ENCODE peak calls at places on chromosome 5, in seven cellular contexts. K, M, W, P, V, D and O are unnamed samples.

GRCh38 chr5:74534397-74535129 is 106.0 kb downstream of the ENC1 start:
- DNase-seq in K (no peak), M (no peak), W (no peak), P (no peak), V (no peak), D (no peak), O (no peak)

GRCh38 chr5:131242728-131243255 is 21.1 kb upstream of the CDC42SE2 start:
- DNase-seq in K (peak), M (peak), W (no peak), P (peak), V (no peak), D (no peak), O (no peak)

GRCh38 chr5:68843600-68844342 is 250.0 kb upstream of the SLC30A5 start:
- DNase-seq in K (no peak), M (no peak), W (no peak), P (no peak), V (no peak), D (no peak), O (no peak)

GRCh38 chr5:82924990-82925385 is 152.2 kb downstream of the TMEM167A start:
- DNase-seq in K (peak), M (peak), W (no peak), P (peak), V (no peak), D (no peak), O (no peak)

GRCh38 chr5:179765400-179765799 is 28.4 kb upstream of the LTC4S start:
- DNase-seq in K (peak), M (peak), W (no peak), P (peak), V (peak), D (no peak), O (no peak)

GRCh38 chr5:73120222-73121108 is at the start of gene TMEM171:
- DNase-seq in K (peak), M (peak), W (peak), P (peak), V (peak), D (peak), O (peak)

GRCh38 chr5:19314840-19315239 is 673.2 kb downstream of the CDH18 start:
- DNase-seq in K (no peak), M (no peak), W (no peak), P (peak), V (no peak), D (no peak), O (no peak)

GRCh38 chr5:33242264-33242663 is 198.5 kb upstream of the TARS1 start:
- DNase-seq in K (no peak), M (no peak), W (no peak), P (no peak), V (no peak), D (no peak), O (no peak)

GRCh38 chr5:170218730-170219129 is 14.1 kb upstream of the C5orf58 start:
- DNase-seq in K (no peak), M (no peak), W (no peak), P (no peak), V (no peak), D (no peak), O (no peak)

GRCh38 chr5:76256116-76256889 is 146.8 kb upstream of the IQGAP2 start:
- DNase-seq in K (peak), M (peak), W (peak), P (peak), V (peak), D (peak), O (peak)

GRCh38 chr5:128446-128845 is 36.5 kb downstream of the PLEKHG4B start:
- DNase-seq in K (no peak), M (no peak), W (no peak), P (peak), V (no peak), D (no peak), O (no peak)

GRCh38 chr5:142201471-142201887 is 92.9 kb downstream of the NDFIP1 start:
- DNase-seq in K (peak), M (peak), W (no peak), P (peak), V (peak), D (no peak), O (peak)

GRCh38 chr5:143605403-143606005 is 202.0 kb upstream of the NR3C1 start:
- DNase-seq in K (peak), M (no peak), W (no peak), P (no peak), V (no peak), D (no peak), O (no peak)

GRCh38 chr5:152994040-152994439 is 496.4 kb upstream of the GRIA1 start:
- DNase-seq in K (no peak), M (no peak), W (no peak), P (no peak), V (no peak), D (no peak), O (no peak)

GRCh38 chr5:136674178-136674577 is 308.8 kb upstream of the TRPC7 start:
- DNase-seq in K (no peak), M (no peak), W (no peak), P (no peak), V (no peak), D (no peak), O (no peak)

GRCh38 chr5:10310073-10310779 is 2.5 kb upstream of the CMBL start:
- DNase-seq in K (peak), M (peak), W (no peak), P (peak), V (no peak), D (no peak), O (peak)

GRCh38 chr5:141349917-141350619 is at the start of gene PCDHGB1:
- DNase-seq in K (peak), M (no peak), W (peak), P (peak), V (no peak), D (peak), O (peak)

GRCh38 chr5:109705596-109705995 is 15.9 kb downstream of the MAN2A1 start:
- DNase-seq in K (peak), M (no peak), W (no peak), P (peak), V (no peak), D (no peak), O (peak)

GRCh38 chr5:158060216-158060615 is 201.3 kb upstream of the CLINT1 start:
- DNase-seq in K (no peak), M (no peak), W (no peak), P (no peak), V (no peak), D (no peak), O (no peak)

GRCh38 chr5:84088996-84089395 is 295.7 kb downstream of the EDIL3 start:
- DNase-seq in K (peak), M (no peak), W (no peak), P (peak), V (peak), D (no peak), O (no peak)

GRCh38 chr5:149227168-149227826 is 44.4 kb upstream of the AFAP1L1 start:
- DNase-seq in K (peak), M (peak), W (no peak), P (peak), V (no peak), D (no peak), O (peak)

GRCh38 chr5:72633649-72634048 is 126.4 kb upstream of the ZNF366 start:
- DNase-seq in K (peak), M (peak), W (no peak), P (peak), V (no peak), D (no peak), O (no peak)

GRCh38 chr5:173012882-173013281 is 29.3 kb downstream of the ATP6V0E1 start:
- DNase-seq in K (no peak), M (no peak), W (no peak), P (no peak), V (no peak), D (no peak), O (peak)

GRCh38 chr5:56455417-56455816 is 222.3 kb upstream of the ANKRD55 start:
- DNase-seq in K (no peak), M (no peak), W (no peak), P (no peak), V (no peak), D (no peak), O (no peak)

GRCh38 chr5:39427633-39428032 is 2.9 kb upstream of the DAB2 start:
- DNase-seq in K (no peak), M (no peak), W (no peak), P (no peak), V (no peak), D (no peak), O (peak)

GRCh38 chr5:144088211-144088965 is 82.1 kb downstream of the YIPF5 start:
- DNase-seq in K (no peak), M (no peak), W (no peak), P (peak), V (no peak), D (no peak), O (peak)

GRCh38 chr5:41908374-41909079 is 4.4 kb downstream of the RIMOC1 start:
- DNase-seq in K (peak), M (peak), W (no peak), P (peak), V (no peak), D (no peak), O (no peak)

GRCh38 chr5:148653840-148654781 is at the start of gene HTR4:
- DNase-seq in K (no peak), M (no peak), W (peak), P (no peak), V (no peak), D (no peak), O (no peak)

GRCh38 chr5:145975361-145976066 is 39.1 kb downstream of the SH3RF2 start:
- DNase-seq in K (peak), M (peak), W (no peak), P (peak), V (peak), D (no peak), O (peak)